ENCODE peak calls at places on chromosomes 5 and 9, in four cellular contexts. One of them, this sample, is unnamed.

GRCh38 chr9:114653556-114654159 is 3.9 kb downstream of the TEX53 start:
- DNase-seq in stimulated activated CD4-positive, alpha-beta T cell treated with anti-CD3 and anti-CD28 coated beads, Interleukin-4, amount 100 ng/mL, for 1 hour: peak; percentile 71
- DNase-seq in central memory CD8-positive, alpha-beta T cell: peak; percentile 77
- DNase-seq in activated CD4-positive, alpha-beta T cell treated with anti-CD3 and anti-CD28 coated beads, Interleukin-2, amount 50 U/mL, for 48 hours: peak; percentile 89
- DNase-seq in this sample: peak; percentile 62

GRCh38 chr9:76716270-76716669 is 48.0 kb upstream of the PCA3 start:
- DNase-seq in stimulated activated CD4-positive, alpha-beta T cell treated with anti-CD3 and anti-CD28 coated beads, Interleukin-4, amount 100 ng/mL, for 1 hour: no peak
- DNase-seq in central memory CD8-positive, alpha-beta T cell: no peak
- DNase-seq in activated CD4-positive, alpha-beta T cell treated with anti-CD3 and anti-CD28 coated beads, Interleukin-2, amount 50 U/mL, for 48 hours: no peak
- DNase-seq in this sample: peak; percentile 39

GRCh38 chr9:93908591-93909241 is 46.4 kb downstream of the BARX1 start:
- DNase-seq in stimulated activated CD4-positive, alpha-beta T cell treated with anti-CD3 and anti-CD28 coated beads, Interleukin-4, amount 100 ng/mL, for 1 hour: no peak
- DNase-seq in central memory CD8-positive, alpha-beta T cell: no peak
- DNase-seq in activated CD4-positive, alpha-beta T cell treated with anti-CD3 and anti-CD28 coated beads, Interleukin-2, amount 50 U/mL, for 48 hours: no peak
- DNase-seq in this sample: peak; percentile 70

GRCh38 chr9:91253488-91253887 is 108.2 kb downstream of the AUH start:
- DNase-seq in stimulated activated CD4-positive, alpha-beta T cell treated with anti-CD3 and anti-CD28 coated beads, Interleukin-4, amount 100 ng/mL, for 1 hour: no peak
- DNase-seq in central memory CD8-positive, alpha-beta T cell: no peak
- DNase-seq in activated CD4-positive, alpha-beta T cell treated with anti-CD3 and anti-CD28 coated beads, Interleukin-2, amount 50 U/mL, for 48 hours: no peak
- DNase-seq in this sample: no peak

GRCh38 chr9:110152704-110153374 is 55.1 kb downstream of the C9orf152 start:
- DNase-seq in stimulated activated CD4-positive, alpha-beta T cell treated with anti-CD3 and anti-CD28 coated beads, Interleukin-4, amount 100 ng/mL, for 1 hour: no peak
- DNase-seq in central memory CD8-positive, alpha-beta T cell: no peak
- DNase-seq in activated CD4-positive, alpha-beta T cell treated with anti-CD3 and anti-CD28 coated beads, Interleukin-2, amount 50 U/mL, for 48 hours: no peak
- DNase-seq in this sample: peak; percentile 52

GRCh38 chr5:122661496-122662180 is 113.2 kb upstream of the SNX2 start:
- DNase-seq in stimulated activated CD4-positive, alpha-beta T cell treated with anti-CD3 and anti-CD28 coated beads, Interleukin-4, amount 100 ng/mL, for 1 hour: no peak
- DNase-seq in central memory CD8-positive, alpha-beta T cell: no peak
- DNase-seq in activated CD4-positive, alpha-beta T cell treated with anti-CD3 and anti-CD28 coated beads, Interleukin-2, amount 50 U/mL, for 48 hours: no peak
- DNase-seq in this sample: no peak

GRCh38 chr5:76522103-76522942 is 100.9 kb downstream of the F2RL2 start:
- DNase-seq in stimulated activated CD4-positive, alpha-beta T cell treated with anti-CD3 and anti-CD28 coated beads, Interleukin-4, amount 100 ng/mL, for 1 hour: no peak
- DNase-seq in central memory CD8-positive, alpha-beta T cell: no peak
- DNase-seq in activated CD4-positive, alpha-beta T cell treated with anti-CD3 and anti-CD28 coated beads, Interleukin-2, amount 50 U/mL, for 48 hours: no peak
- DNase-seq in this sample: no peak

GRCh38 chr9:35615981-35616680 is 2.1 kb downstream of the CD72 start:
- DNase-seq in stimulated activated CD4-positive, alpha-beta T cell treated with anti-CD3 and anti-CD28 coated beads, Interleukin-4, amount 100 ng/mL, for 1 hour: no peak
- DNase-seq in central memory CD8-positive, alpha-beta T cell: no peak
- DNase-seq in activated CD4-positive, alpha-beta T cell treated with anti-CD3 and anti-CD28 coated beads, Interleukin-2, amount 50 U/mL, for 48 hours: no peak
- DNase-seq in this sample: peak; percentile 37

GRCh38 chr5:159105318-159106053 is 5.8 kb upstream of the EBF1 start:
- DNase-seq in stimulated activated CD4-positive, alpha-beta T cell treated with anti-CD3 and anti-CD28 coated beads, Interleukin-4, amount 100 ng/mL, for 1 hour: no peak
- DNase-seq in central memory CD8-positive, alpha-beta T cell: no peak
- DNase-seq in activated CD4-positive, alpha-beta T cell treated with anti-CD3 and anti-CD28 coated beads, Interleukin-2, amount 50 U/mL, for 48 hours: no peak
- DNase-seq in this sample: no peak

GRCh38 chr9:129990269-129991005 is 52.6 kb downstream of the FNBP1 start:
- DNase-seq in stimulated activated CD4-positive, alpha-beta T cell treated with anti-CD3 and anti-CD28 coated beads, Interleukin-4, amount 100 ng/mL, for 1 hour: no peak
- DNase-seq in central memory CD8-positive, alpha-beta T cell: no peak
- DNase-seq in activated CD4-positive, alpha-beta T cell treated with anti-CD3 and anti-CD28 coated beads, Interleukin-2, amount 50 U/mL, for 48 hours: no peak
- DNase-seq in this sample: no peak

GRCh38 chr9:129102791-129103594 is 7.6 kb downstream of the CRAT start:
- DNase-seq in stimulated activated CD4-positive, alpha-beta T cell treated with anti-CD3 and anti-CD28 coated beads, Interleukin-4, amount 100 ng/mL, for 1 hour: peak; percentile 20
- DNase-seq in central memory CD8-positive, alpha-beta T cell: no peak
- DNase-seq in activated CD4-positive, alpha-beta T cell treated with anti-CD3 and anti-CD28 coated beads, Interleukin-2, amount 50 U/mL, for 48 hours: peak; percentile 35
- DNase-seq in this sample: peak; percentile 68

GRCh38 chr9:25129537-25129936 is 548.7 kb downstream of the TUSC1 start:
- DNase-seq in stimulated activated CD4-positive, alpha-beta T cell treated with anti-CD3 and anti-CD28 coated beads, Interleukin-4, amount 100 ng/mL, for 1 hour: no peak
- DNase-seq in central memory CD8-positive, alpha-beta T cell: no peak
- DNase-seq in activated CD4-positive, alpha-beta T cell treated with anti-CD3 and anti-CD28 coated beads, Interleukin-2, amount 50 U/mL, for 48 hours: no peak
- DNase-seq in this sample: no peak

GRCh38 chr9:98995971-98996504 is 52.3 kb downstream of the COL15A1 start:
- DNase-seq in stimulated activated CD4-positive, alpha-beta T cell treated with anti-CD3 and anti-CD28 coated beads, Interleukin-4, amount 100 ng/mL, for 1 hour: no peak
- DNase-seq in central memory CD8-positive, alpha-beta T cell: no peak
- DNase-seq in activated CD4-positive, alpha-beta T cell treated with anti-CD3 and anti-CD28 coated beads, Interleukin-2, amount 50 U/mL, for 48 hours: peak; percentile 2
- DNase-seq in this sample: no peak

GRCh38 chr9:8858250-8859161 is 1058.9 kb upstream of the DMAC1 start:
- DNase-seq in stimulated activated CD4-positive, alpha-beta T cell treated with anti-CD3 and anti-CD28 coated beads, Interleukin-4, amount 100 ng/mL, for 1 hour: no peak
- DNase-seq in central memory CD8-positive, alpha-beta T cell: no peak
- DNase-seq in activated CD4-positive, alpha-beta T cell treated with anti-CD3 and anti-CD28 coated beads, Interleukin-2, amount 50 U/mL, for 48 hours: no peak
- DNase-seq in this sample: peak; percentile 24

GRCh38 chr9:7237473-7238243 is 479.9 kb downstream of the KDM4C start:
- DNase-seq in stimulated activated CD4-positive, alpha-beta T cell treated with anti-CD3 and anti-CD28 coated beads, Interleukin-4, amount 100 ng/mL, for 1 hour: no peak
- DNase-seq in central memory CD8-positive, alpha-beta T cell: no peak
- DNase-seq in activated CD4-positive, alpha-beta T cell treated with anti-CD3 and anti-CD28 coated beads, Interleukin-2, amount 50 U/mL, for 48 hours: no peak
- DNase-seq in this sample: peak; percentile 52

GRCh38 chr5:111742595-111742994 is 14.4 kb downstream of the NREP start:
- DNase-seq in stimulated activated CD4-positive, alpha-beta T cell treated with anti-CD3 and anti-CD28 coated beads, Interleukin-4, amount 100 ng/mL, for 1 hour: no peak
- DNase-seq in central memory CD8-positive, alpha-beta T cell: no peak
- DNase-seq in activated CD4-positive, alpha-beta T cell treated with anti-CD3 and anti-CD28 coated beads, Interleukin-2, amount 50 U/mL, for 48 hours: no peak
- DNase-seq in this sample: no peak

GRCh38 chr5:80198399-80198798 is 57.4 kb downstream of the SERINC5 start:
- DNase-seq in stimulated activated CD4-positive, alpha-beta T cell treated with anti-CD3 and anti-CD28 coated beads, Interleukin-4, amount 100 ng/mL, for 1 hour: no peak
- DNase-seq in central memory CD8-positive, alpha-beta T cell: no peak
- DNase-seq in activated CD4-positive, alpha-beta T cell treated with anti-CD3 and anti-CD28 coated beads, Interleukin-2, amount 50 U/mL, for 48 hours: no peak
- DNase-seq in this sample: no peak

GRCh38 chr9:134853893-134854292 is 26.7 kb upstream of the FCN2 start:
- DNase-seq in stimulated activated CD4-positive, alpha-beta T cell treated with anti-CD3 and anti-CD28 coated beads, Interleukin-4, amount 100 ng/mL, for 1 hour: no peak
- DNase-seq in central memory CD8-positive, alpha-beta T cell: no peak
- DNase-seq in activated CD4-positive, alpha-beta T cell treated with anti-CD3 and anti-CD28 coated beads, Interleukin-2, amount 50 U/mL, for 48 hours: no peak
- DNase-seq in this sample: no peak

GRCh38 chr9:91799113-91799735 is 150.8 kb downstream of the ROR2 start:
- DNase-seq in stimulated activated CD4-positive, alpha-beta T cell treated with anti-CD3 and anti-CD28 coated beads, Interleukin-4, amount 100 ng/mL, for 1 hour: no peak
- DNase-seq in central memory CD8-positive, alpha-beta T cell: no peak
- DNase-seq in activated CD4-positive, alpha-beta T cell treated with anti-CD3 and anti-CD28 coated beads, Interleukin-2, amount 50 U/mL, for 48 hours: no peak
- DNase-seq in this sample: no peak

This sample was measured in NCI-H345.